ENCODE peak calls at places on chromosomes 13 and 19, in eight cellular contexts. O is BJ; W is GM06990; N is thoracic aorta; U is CD8-positive, alpha-beta memory T cell; Y is aorta; T is spleen; J is right atrium auricular region. B is an unnamed sample.
A peak's percentile ranks its signal among the peaks of the same experiment; 100 is the strongest.

GRCh38 chr13:97403893-97404683 is 29.9 kb upstream of the RAP2A start:
- DNase-seq in O (no peak), W (no peak), N (no peak), U (no peak), Y (no peak), T (no peak), J (no peak), B (no peak)

GRCh38 chr13:46022476-46022875 is 30.1 kb downstream of the ZC3H13 start:
- DNase-seq in O (no peak), W (no peak), N (no peak), U (no peak), Y (no peak), T (no peak), J (no peak), B (no peak)

GRCh38 chr13:30110301-30111070 is 196.9 kb downstream of the KATNAL1 start:
- DNase-seq in O (no peak), W (no peak), N (no peak), U (no peak), Y (no peak), T (no peak), J (no peak), B (no peak)

GRCh38 chr13:22210134-22210930 is 539.5 kb downstream of the FGF9 start:
- DNase-seq in O (no peak), W (no peak), N (no peak), U (no peak), Y (no peak), T (no peak), J (no peak), B (no peak)

GRCh38 chr19:56321254-56321980 is 6.8 kb upstream of the ZSCAN5A start:
- DNase-seq in O (no peak), W (no peak), N (no peak), U (no peak), Y (no peak), T (no peak), J (no peak), B (no peak)

GRCh38 chr19:32924200-32924599 is 47.6 kb downstream of the CEP89 start:
- DNase-seq in O (no peak), W (no peak), N (no peak), U (no peak), Y (no peak), T (no peak), J (no peak), B (no peak)

GRCh38 chr13:75783906-75784485 is 147.9 kb downstream of the LMO7 start:
- DNase-seq in O (no peak), W (no peak), N (no peak), U (no peak), Y (no peak), T (no peak), J (no peak), B (no peak)

GRCh38 chr13:49620170-49620621 is 8.1 kb upstream of the ARL11 start:
- DNase-seq in O (no peak), W (peak; percentile 79), N (no peak), U (no peak), Y (no peak), T (peak; percentile 88), J (no peak), B (peak; percentile 72)

GRCh38 chr19:34319230-34319585 is 45.8 kb upstream of the GPI start:
- DNase-seq in O (no peak), W (no peak), N (no peak), U (no peak), Y (no peak), T (no peak), J (no peak), B (no peak)

GRCh38 chr19:17703823-17704463 is 15.3 kb upstream of the MAP1S start:
- DNase-seq in O (no peak), W (no peak), N (no peak), U (peak; percentile 62), Y (peak; percentile 69), T (peak; percentile 89), J (peak; percentile 63), B (peak; percentile 65)

GRCh38 chr19:21751379-21751778 is 16.0 kb downstream of the ZNF100 start:
- DNase-seq in O (no peak), W (no peak), N (no peak), U (no peak), Y (no peak), T (no peak), J (no peak), B (no peak)

GRCh38 chr13:103883152-103883551 is 816.9 kb upstream of the SLC10A2 start:
- DNase-seq in O (peak; percentile 90), W (no peak), N (peak; percentile 31), U (no peak), Y (peak; percentile 78), T (peak; percentile 75), J (peak; percentile 90), B (no peak)

GRCh38 chr19:6227941-6228325 is 51.8 kb downstream of the MLLT1 start:
- DNase-seq in O (no peak), W (no peak), N (no peak), U (no peak), Y (peak; percentile 13), T (peak; percentile 67), J (no peak), B (no peak)

GRCh38 chr19:35045667-35046300 is 4.3 kb downstream of the HPN start:
- DNase-seq in O (no peak), W (no peak), N (no peak), U (no peak), Y (peak; percentile 68), T (no peak), J (no peak), B (peak; percentile 67)

GRCh38 chr13:51938454-51938853 is 72.8 kb downstream of the ATP7B start:
- DNase-seq in O (no peak), W (no peak), N (no peak), U (no peak), Y (no peak), T (no peak), J (no peak), B (no peak)
- H3K4me3 ChIP-seq in O (no peak overlapping the region), W (no peak overlapping the region), N (no peak overlapping the region), U (no peak overlapping the region), Y (no peak overlapping the region), T (no peak overlapping the region), J (no peak overlapping the region), B (no peak overlapping the region)

GRCh38 chr13:47794963-47795362 is 206.1 kb downstream of the SUCLA2 start:
- DNase-seq in O (no peak), W (no peak), N (no peak), U (no peak), Y (no peak), T (no peak), J (no peak), B (peak; percentile 2)

GRCh38 chr13:47788844-47789243 is 212.2 kb downstream of the SUCLA2 start:
- DNase-seq in O (no peak), W (no peak), N (no peak), U (no peak), Y (no peak), T (no peak), J (no peak), B (no peak)

DNA sequence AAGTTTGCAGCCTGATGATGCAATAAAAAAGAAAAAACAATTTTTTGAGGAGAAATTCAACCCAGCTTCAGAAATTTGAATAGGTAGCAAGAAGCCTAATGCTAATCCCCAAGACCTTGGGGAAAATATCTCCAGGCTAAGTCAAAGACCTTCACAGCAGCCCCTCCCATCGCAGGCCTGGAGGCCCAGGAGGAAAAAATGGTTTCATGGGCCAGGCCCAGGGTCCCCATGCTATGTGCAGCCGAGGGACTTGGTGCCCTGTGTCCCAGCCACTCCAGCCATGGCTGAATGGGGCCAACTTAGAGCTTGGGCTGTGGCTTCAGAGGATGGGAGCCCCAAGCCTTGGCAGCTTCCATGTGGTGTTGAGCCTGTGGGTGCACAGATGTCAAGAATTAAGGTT is 210.3 kb downstream of the SUCLA2 start:
- DNase-seq in O (no peak), W (no peak), N (no peak), U (no peak), Y (no peak), T (no peak), J (no peak), B (no peak)
- H3K4me3 ChIP-seq in O (no peak overlapping the region), W (no peak overlapping the region), N (no peak overlapping the region), U (no peak overlapping the region), Y (no peak overlapping the region), T (no peak overlapping the region), J (no peak overlapping the region), B (no peak overlapping the region)

DNA sequence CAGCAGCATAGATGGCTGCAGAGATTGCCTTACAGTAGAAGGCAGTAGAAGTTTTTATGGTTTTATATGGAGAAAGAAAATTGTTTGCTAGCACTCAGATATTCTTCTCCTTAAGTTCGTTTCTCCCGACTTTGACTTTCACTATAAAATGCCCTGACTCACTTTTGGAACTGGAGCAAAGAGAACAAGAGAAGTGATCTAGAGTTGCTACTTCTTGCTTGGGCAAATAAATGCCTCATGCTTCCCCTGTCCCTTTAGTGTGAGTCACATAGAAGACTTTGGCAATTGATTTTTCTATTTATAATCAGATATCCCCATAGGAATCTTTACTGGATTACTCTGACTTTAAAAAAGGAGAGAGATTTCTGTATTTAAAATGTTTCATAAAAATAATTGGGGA is 46.9 kb downstream of the ITGBL1 start:
- DNase-seq in O (no peak), W (no peak), N (no peak), U (no peak), Y (no peak), T (no peak), J (no peak), B (no peak)
- H3K4me3 ChIP-seq in O (no peak overlapping the region), W (no peak overlapping the region), N (peak overlapping the region; percentile 64), U (no peak overlapping the region), Y (peak overlapping the region; percentile 54), T (no peak overlapping the region), J (no peak overlapping the region), B (no peak overlapping the region)

GRCh38 chr13:110302986-110303385 is 4.0 kb downstream of the COL4A1 start:
- DNase-seq in O (no peak), W (no peak), N (no peak), U (no peak), Y (no peak), T (no peak), J (peak; percentile 48), B (no peak)
- H3K4me3 ChIP-seq in O (no peak overlapping the region), W (no peak overlapping the region), N (peak overlapping the region; percentile 95), U (no peak overlapping the region), Y (no peak overlapping the region), T (no peak overlapping the region), J (no peak overlapping the region), B (no peak overlapping the region)

B was measured in GM12865.